ENCODE peak calls at places on chromosome 3, in four cellular contexts. Q is HCT116, Y is T follicular helper cell, C is neuronal stem cell. O is an unnamed sample.

GRCh38 chr3:179769411-179770247 is 116.8 kb downstream of the USP13 start:
- DNase-seq in C (no peak), Q (no peak), Y (no peak), O (no peak)

GRCh38 chr3:13083898-13084297 is 10.7 kb upstream of the IQSEC1 start:
- DNase-seq in C (no peak), Y (no peak), Q (no peak), O (no peak)

GRCh38 chr3:76949462-76949861 is 90.4 kb upstream of the ROBO2 start:
- DNase-seq in Y (no peak), C (no peak), Q (no peak), O (no peak)

GRCh38 chr3:127792664-127793292 is 29.5 kb downstream of the MGLL start:
- DNase-seq in C (no peak), Q (no peak), Y (no peak), O (no peak)

GRCh38 chr3:129359102-129359461 is 69.4 kb downstream of the EFCAB12 start:
- DNase-seq in Y (no peak), Q (no peak), C (no peak), O (no peak)

GRCh38 chr3:72337480-72337855 is 510.8 kb downstream of the SHQ1 start:
- DNase-seq in Y (no peak), Q (no peak), C (no peak), O (no peak)

GRCh38 chr3:129614435-129614834 is 8.0 kb upstream of the PLXND1 start:
- DNase-seq in Q (no peak), C (no peak), Y (no peak), O (no peak)

GRCh38 chr3:14340960-14341708 is 61.3 kb upstream of the SLC6A6 start:
- DNase-seq in C (no peak), Q (no peak), Y (no peak), O (no peak)

GRCh38 chr3:134328147-134328591 is 46.1 kb downstream of the AMOTL2 start:
- DNase-seq in Q (peak; percentile 57), Y (no peak), C (no peak), O (no peak)

GRCh38 chr3:133827136-133827535 is 21.5 kb downstream of the SRPRB start:
- DNase-seq in Q (no peak), Y (no peak), C (no peak), O (no peak)

GRCh38 chr3:157436583-157437300 is at the start of gene PTX3:
- DNase-seq in Q (no peak), C (peak; percentile 33), Y (no peak), O (no peak)

GRCh38 chr3:120615863-120616599 is 19.9 kb downstream of the NDUFB4 start:
- DNase-seq in Q (no peak), Y (no peak), C (no peak), O (no peak)

GRCh38 chr3:72675243-72675642 is 173.0 kb downstream of the SHQ1 start:
- DNase-seq in C (no peak), Q (no peak), Y (no peak), O (no peak)

GRCh38 chr3:110562621-110563020 is 509.0 kb upstream of the NECTIN3 start:
- DNase-seq in Q (no peak), C (no peak), Y (no peak), O (no peak)

GRCh38 chr3:56799251-56799882 is 2.4 kb downstream of the ARHGEF3 start:
- DNase-seq in C (peak; percentile 15), Q (peak; percentile 49), Y (no peak), O (no peak)

GRCh38 chr3:161339517-161340500 is 31.5 kb downstream of the SPTSSB start:
- DNase-seq in Y (no peak), C (no peak), Q (no peak), O (no peak)

GRCh38 chr3:194691481-194692281 is 6.0 kb downstream of the FAM43A start:
- DNase-seq in Q (no peak), C (no peak), Y (no peak), O (no peak)

GRCh38 chr3:60935709-60936108 is 315.5 kb downstream of the FHIT start:
- DNase-seq in Y (no peak), C (no peak), Q (peak; percentile 24), O (no peak)

GRCh38 chr3:158950131-158950901 is 148.5 kb downstream of the MFSD1 start:
- DNase-seq in Y (no peak), Q (no peak), C (no peak), O (no peak)

GRCh38 chr3:147945968-147946519 is 536.9 kb downstream of the ZIC1 start:
- DNase-seq in Q (peak; percentile 32), Y (no peak), C (no peak), O (no peak)

GRCh38 chr3:43796041-43796596 is 105.4 kb downstream of the ABHD5 start:
- DNase-seq in Q (no peak), Y (no peak), C (no peak), O (no peak)

GRCh38 chr3:143439785-143440184 is 320.2 kb downstream of the CHST2 start:
- DNase-seq in Q (no peak), C (no peak), Y (no peak), O (no peak)

GRCh38 chr3:36501568-36502075 is 121.3 kb downstream of the STAC start:
- DNase-seq in Y (no peak), Q (no peak), C (no peak), O (no peak)

GRCh38 chr3:56347219-56347871 is 120.9 kb downstream of the ERC2 start:
- DNase-seq in Q (no peak), C (peak; percentile 30), Y (no peak), O (no peak)

O was measured in effector CD4-positive, alpha-beta T cell.